ENCODE peak calls at places on chromosomes 6 and 20, in four cellular contexts. G is uterus, P is heart left ventricle, A is HCT116. R is an unnamed sample.

GRCh38 chr20:6348908-6349307 is 226.1 kb upstream of the FERMT1 start:
- DNase-seq in G (no peak), P (no peak), A (no peak), R (no peak)

GRCh38 chr6:132708002-132708401 is 5.9 kb downstream of the VNN1 start:
- DNase-seq in G (no peak), P (no peak), A (no peak), R (no peak)

GRCh38 chr20:52490715-52491430 is 299.3 kb upstream of the ZFP64 start:
- DNase-seq in G (no peak), P (no peak), A (no peak), R (no peak)

GRCh38 chr6:33071579-33071978 is 1.9 kb downstream of the HLA-DPA1 start:
- DNase-seq in G (no peak), P (no peak), A (no peak), R (no peak)

GRCh38 chr6:52517502-52518278 is 59.2 kb downstream of the TRAM2 start:
- DNase-seq in G (peak; percentile 92), P (peak; percentile 94), A (peak; percentile 80), R (peak; percentile 95)

GRCh38 chr20:25072226-25072811 is 9.6 kb downstream of the VSX1 start:
- DNase-seq in G (no peak), P (no peak), A (no peak), R (peak; percentile 64)

GRCh38 chr6:56199956-56200355 is 47.4 kb downstream of the COL21A1 start:
- DNase-seq in G (no peak), P (no peak), A (no peak), R (no peak)

GRCh38 chr6:154258064-154258757 is 98.4 kb downstream of the IPCEF1 start:
- DNase-seq in G (no peak), P (no peak), A (no peak), R (no peak)

GRCh38 chr20:18304618-18305017 is 16.3 kb downstream of the ZNF133 start:
- DNase-seq in G (no peak), P (no peak), A (no peak), R (no peak)

GRCh38 chr20:53943522-53944291 is 126.7 kb downstream of the BCAS1 start:
- DNase-seq in G (no peak), P (no peak), A (no peak), R (no peak)

GRCh38 chr6:149234051-149234962 is 83.2 kb upstream of the TAB2 start:
- DNase-seq in G (no peak), P (no peak), A (peak; percentile 48), R (no peak)

GRCh38 chr20:31677553-31678260 is 40.0 kb downstream of the COX4I2 start:
- DNase-seq in G (no peak), P (no peak), A (no peak), R (no peak)

GRCh38 chr20:31676534-31677030 is 38.9 kb downstream of the COX4I2 start:
- DNase-seq in G (no peak), P (no peak), A (no peak), R (no peak)

GRCh38 chr20:31674895-31675827 is 37.4 kb downstream of the COX4I2 start:
- DNase-seq in G (peak; percentile 36), P (peak; percentile 83), A (no peak), R (peak; percentile 92)

GRCh38 chr20:31673943-31674463 is 36.3 kb downstream of the COX4I2 start:
- DNase-seq in G (no peak), P (no peak), A (no peak), R (no peak)

GRCh38 chr20:31675828-31676533 is 38.3 kb downstream of the COX4I2 start:
- DNase-seq in G (no peak), P (no peak), A (no peak), R (no peak)
- H3K4me3 ChIP-seq in G (no peak overlapping the region), P (peak overlapping the region; percentile 1), A (no peak overlapping the region), R (no peak overlapping the region)

DNA sequence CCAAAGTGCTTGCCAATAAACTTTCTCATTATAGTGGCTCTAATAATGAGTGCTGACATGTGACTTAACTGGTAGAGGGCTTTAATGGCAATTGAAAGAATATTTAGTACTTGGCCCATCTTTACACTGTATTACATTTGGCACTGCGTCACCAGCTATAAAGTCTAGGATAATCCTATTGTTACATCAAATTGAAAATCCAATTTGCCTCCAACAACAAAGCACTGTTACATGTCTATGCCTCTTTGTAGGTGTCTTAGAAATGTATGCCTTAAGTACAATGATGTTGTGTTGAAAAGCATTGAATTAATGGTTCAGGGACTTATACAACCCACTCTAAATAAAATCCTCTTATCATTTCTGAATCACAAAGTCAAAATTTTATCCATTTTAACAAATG is 420.4 kb upstream of the JAG1 start:
- DNase-seq in G (no peak), P (no peak), A (no peak), R (no peak)
- TF ChIP-seq CTCF in G (no peak), P (no peak), A (no peak), R (no peak)

GRCh38 chr20:2234788-2235187 is 61.0 kb upstream of the TGM3 start:
- DNase-seq in G (no peak), P (no peak), A (no peak), R (no peak)

GRCh38 chr20:2237059-2237458 is 58.7 kb upstream of the TGM3 start:
- DNase-seq in G (no peak), P (peak; percentile 57), A (no peak), R (peak; percentile 92)

GRCh38 chr20:2238601-2239000 is 57.2 kb upstream of the TGM3 start:
- DNase-seq in G (no peak), P (no peak), A (no peak), R (no peak)

GRCh38 chr20:2240835-2241234 is 55.0 kb upstream of the TGM3 start:
- DNase-seq in G (no peak), P (no peak), A (no peak), R (no peak)

GRCh38 chr20:2236266-2236665 is 59.5 kb upstream of the TGM3 start:
- DNase-seq in G (no peak), P (no peak), A (no peak), R (no peak)
- TF ChIP-seq POLR2A in G (no peak), P (no peak), A (no peak), R (no peak)

GRCh38 chr6:113968472-113968871 is 2.5 kb downstream of the HDAC2 start:
- DNase-seq in G (no peak), P (no peak), A (no peak), R (no peak)

GRCh38 chr6:113967777-113968176 is 3.2 kb downstream of the HDAC2 start:
- DNase-seq in G (no peak), P (no peak), A (no peak), R (no peak)

GRCh38 chr6:113970808-113971676 is at the start of gene HDAC2:
- DNase-seq in G (peak; percentile 85), P (peak; percentile 91), A (peak; percentile 79), R (peak; percentile 59)

GRCh38 chr6:113969888-113970807 is 800 bp downstream of the HDAC2 start:
- DNase-seq in G (peak; percentile 45), P (peak; percentile 70), A (no peak), R (peak; percentile 93)

DNA sequence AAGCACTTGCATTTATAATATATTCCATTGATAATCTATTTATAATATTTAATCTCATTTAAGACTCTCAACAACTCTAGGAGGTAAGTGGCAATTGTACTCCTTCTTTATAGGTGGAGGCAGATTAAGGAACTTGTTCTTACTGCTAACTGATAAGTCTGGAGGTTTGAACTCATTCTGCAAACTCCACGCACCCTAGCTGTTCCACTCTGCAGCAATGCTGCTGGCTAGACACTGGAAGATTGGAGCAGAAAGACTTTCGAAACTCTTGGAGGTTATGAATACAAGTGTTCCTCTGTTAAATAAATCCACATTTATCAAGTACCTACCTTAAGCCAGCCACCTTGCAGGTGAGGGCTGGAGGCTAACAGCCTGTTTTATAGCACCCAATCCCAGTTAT is 838 bp upstream of the HDAC2 start:
- DNase-seq in G (no peak), P (no peak), A (no peak), R (no peak)
- H3K4me3 ChIP-seq in G (peak overlapping the region; percentile 87), P (peak overlapping the region; percentile 87), A (peak overlapping the region; percentile 74), R (no peak overlapping the region)

GRCh38 chr20:20492521-20493334 is 124.8 kb downstream of the INSM1 start:
- DNase-seq in G (no peak), P (no peak), A (no peak), R (no peak)

GRCh38 chr20:20491110-20491783 is 123.3 kb downstream of the INSM1 start:
- DNase-seq in G (no peak), P (no peak), A (no peak), R (no peak)

GRCh38 chr20:20490673-20491072 is 122.8 kb downstream of the INSM1 start:
- DNase-seq in G (no peak), P (no peak), A (no peak), R (no peak)

GRCh38 chr20:20493701-20494100 is 125.8 kb downstream of the INSM1 start:
- DNase-seq in G (no peak), P (no peak), A (no peak), R (no peak)

GRCh38 chr20:20491784-20492145 is 123.9 kb downstream of the INSM1 start:
- DNase-seq in G (no peak), P (no peak), A (no peak), R (no peak)
- TF ChIP-seq CTCF in G (no peak), P (no peak), A (no peak), R (no peak)

DNA sequence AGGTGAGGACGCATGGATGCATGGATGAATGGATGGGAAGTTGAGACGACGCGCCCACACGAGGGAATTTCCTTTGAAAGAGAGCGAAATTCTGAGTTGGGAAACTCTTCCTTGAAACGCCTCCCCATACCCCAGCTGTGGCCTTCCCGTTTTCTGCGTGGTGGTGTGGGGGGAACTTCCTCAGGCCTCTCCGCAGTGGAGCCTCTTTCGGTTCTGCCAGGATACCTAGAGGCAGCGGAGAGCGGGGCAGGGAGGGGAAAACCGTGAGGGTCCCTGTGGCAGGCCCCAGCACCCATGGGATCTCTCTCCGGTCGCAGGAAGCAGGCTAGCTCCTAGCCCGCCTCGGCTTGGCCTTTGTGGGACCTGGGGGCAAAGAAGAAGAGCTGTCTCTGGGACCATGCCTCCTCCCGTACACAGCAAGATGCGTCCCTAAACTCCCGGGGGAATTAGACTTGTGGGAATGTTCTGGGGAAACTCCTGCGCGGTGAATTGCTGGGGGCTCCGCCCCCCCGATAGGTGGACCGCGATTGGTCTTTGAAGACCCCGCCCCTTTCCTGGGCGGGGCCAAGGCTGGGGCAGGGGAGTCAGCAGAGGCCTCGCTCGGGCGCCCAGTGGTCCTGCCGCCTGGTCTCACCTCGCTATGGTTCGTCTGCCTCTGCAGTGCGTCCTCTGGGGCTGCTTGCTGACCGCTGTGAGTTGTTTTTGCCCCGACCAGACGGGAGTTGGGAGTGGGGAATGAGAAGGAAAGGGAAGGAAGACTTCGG is at the start of gene CD40:
- DNase-seq in G (peak; percentile 92), P (peak; percentile 92), A (peak; percentile 68), R (peak; percentile 96)
- TF ChIP-seq POLR2A in G (peak; percentile 73), P (no peak), A (peak; percentile 38), R (no peak)

DNA sequence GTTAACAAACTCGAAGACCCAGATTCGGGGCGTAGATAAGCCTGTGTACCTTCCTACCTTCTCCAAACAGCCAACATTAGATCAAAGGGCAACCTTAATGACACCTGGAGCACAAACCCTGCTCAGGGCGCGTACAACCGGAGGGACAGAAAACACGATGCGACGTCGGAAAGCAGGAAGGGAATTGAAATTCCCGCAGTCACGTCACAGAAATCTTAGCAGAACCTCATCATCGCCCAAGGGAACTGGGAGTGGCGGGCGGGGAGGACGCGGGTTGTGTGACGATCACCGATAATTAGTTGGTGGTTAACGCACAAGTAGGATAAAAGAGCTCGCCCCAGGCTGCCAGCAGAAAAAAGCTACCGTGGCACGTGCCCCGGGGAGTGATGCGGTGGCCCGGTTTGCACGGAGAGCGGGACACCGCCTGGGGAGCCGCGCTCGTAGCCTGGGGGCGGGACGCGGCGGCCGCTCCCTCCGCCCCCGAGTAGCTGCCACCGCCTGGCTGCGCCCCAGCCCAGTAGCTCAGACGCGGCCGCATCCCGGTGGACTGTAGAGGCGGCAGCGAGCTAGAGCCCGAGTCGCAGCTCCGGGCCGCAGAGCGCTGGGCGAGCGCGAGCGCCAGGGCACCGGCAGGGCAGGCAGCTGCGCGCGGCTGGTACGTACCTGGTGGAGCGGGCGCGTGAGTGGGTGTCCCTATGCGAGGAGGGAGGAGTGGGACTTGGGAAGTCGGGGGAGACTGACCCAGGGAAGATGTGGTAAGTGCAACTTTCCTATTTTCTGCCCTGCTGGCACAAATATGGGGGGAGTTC is at the start of gene PKIB:
- DNase-seq in G (peak; percentile 31), P (peak; percentile 59), A (peak; percentile 75), R (peak; percentile 91)
- H3K4me3 ChIP-seq in G (peak within 1 kb of the TSS; percentile 13), P (peak within 1 kb of the TSS; percentile 55), A (peak within 1 kb of the TSS; percentile 55), R (peak within 1 kb of the TSS; percentile 44)

R was measured in lower leg skin.